ENCODE peak calls at places on chromosomes 4 and X, in five cellular contexts. Z is pancreas; I is KBM-7; U is CD4-positive, alpha-beta memory T cell; Q is NB4. D is an unnamed sample.

GRCh38 chr4:38109370-38109769 is 149.2 kb downstream of the PTTG2 start:
- DNase-seq in Z (no peak), I (no peak), U (no peak), Q (peak), D (no peak)

GRCh38 chrX:43560247-43560946 is 95.7 kb upstream of the MAOA start:
- DNase-seq in Z (no peak), I (no peak), U (no peak), Q (no peak), D (peak)

GRCh38 chrX:34624416-34624815 is 32.7 kb downstream of the TMEM47 start:
- DNase-seq in Z (no peak), I (no peak), U (no peak), Q (no peak), D (no peak)

GRCh38 chr4:7785017-7785416 is 154.6 kb downstream of the AFAP1 start:
- DNase-seq in Z (no peak), I (no peak), U (peak), Q (no peak), D (no peak)

GRCh38 chrX:116413273-116413672 is 23.1 kb upstream of the SLC6A14 start:
- DNase-seq in Z (no peak), I (no peak), U (no peak), Q (no peak), D (no peak)

GRCh38 chrX:107559506-107559905 is 68.8 kb upstream of the PRPS1 start:
- DNase-seq in Z (no peak), I (no peak), U (no peak), Q (no peak), D (no peak)

GRCh38 chrX:106802063-106802387 is 448 bp upstream of the TBC1D8B start:
- DNase-seq in Z (no peak), I (no peak), U (no peak), Q (no peak), D (peak)

GRCh38 chrX:44225667-44226066 is 117.8 kb downstream of the EFHC2 start:
- DNase-seq in Z (no peak), I (no peak), U (no peak), Q (no peak), D (no peak)

GRCh38 chr4:136927172-136927571 is 605.1 kb downstream of the PCDH18 start:
- DNase-seq in Z (no peak), I (no peak), U (no peak), Q (no peak), D (no peak)

GRCh38 chr4:56681849-56682175 is 716 bp upstream of the HOPX start:
- DNase-seq in Z (no peak), I (no peak), U (no peak), Q (no peak), D (no peak)

GRCh38 chrX:72306851-72307645 is 1.3 kb upstream of the CITED1 start:
- DNase-seq in Z (peak), I (peak), U (no peak), Q (peak), D (peak)

GRCh38 chrX:13165747-13166146 is 121.3 kb upstream of the FAM9C start:
- DNase-seq in Z (no peak), I (no peak), U (no peak), Q (no peak), D (peak)

GRCh38 chr4:126530996-126531585 is 1101.7 kb upstream of the INTU start:
- DNase-seq in Z (no peak), I (no peak), U (no peak), Q (no peak), D (no peak)

GRCh38 chr4:97493815-97494518 is 649.3 kb downstream of the STPG2 start:
- DNase-seq in Z (no peak), I (no peak), U (no peak), Q (no peak), D (no peak)

GRCh38 chr4:13907255-13907751 is 279.8 kb upstream of the BOD1L1 start:
- DNase-seq in Z (no peak), I (no peak), U (no peak), Q (no peak), D (peak)

GRCh38 chr4:36187723-36188333 is 56.5 kb downstream of the ARAP2 start:
- DNase-seq in Z (no peak), I (peak), U (no peak), Q (peak), D (peak)

GRCh38 chrX:50188859-50189258 is 11.9 kb downstream of the AKAP4 start:
- DNase-seq in Z (no peak), I (no peak), U (no peak), Q (no peak), D (no peak)

GRCh38 chrX:12949927-12950656 is 24.8 kb upstream of the TMSB4X start:
- DNase-seq in Z (no peak), I (peak), U (peak), Q (peak), D (peak)

GRCh38 chr4:137363496-137363895 is 168.8 kb downstream of the PCDH18 start:
- DNase-seq in Z (no peak), I (no peak), U (no peak), Q (no peak), D (no peak)

GRCh38 chrX:7446815-7447214 is 298.9 kb upstream of the PUDP start:
- DNase-seq in Z (no peak), I (no peak), U (no peak), Q (no peak), D (no peak)

GRCh38 chr4:156906325-156906724 is 65.3 kb downstream of the PDGFC start:
- DNase-seq in Z (no peak), I (no peak), U (no peak), Q (no peak), D (no peak)

GRCh38 chrX:65706041-65706828 is 38.8 kb downstream of the MSN start:
- DNase-seq in Z (no peak), I (no peak), U (peak), Q (peak), D (peak)

GRCh38 chr4:125849869-125850268 is 535.1 kb downstream of the FAT4 start:
- DNase-seq in Z (no peak), I (no peak), U (no peak), Q (no peak), D (no peak)

GRCh38 chr4:162149644-162150043 is 14.2 kb downstream of the FSTL5 start:
- DNase-seq in Z (no peak), I (no peak), U (no peak), Q (no peak), D (no peak)

GRCh38 chr4:5900844-5901243 is 8.0 kb upstream of the CRMP1 start:
- DNase-seq in Z (no peak), I (no peak), U (no peak), Q (no peak), D (no peak)

GRCh38 chr4:131609039-131609438 is 1540.1 kb upstream of the PCDH10 start:
- DNase-seq in Z (no peak), I (no peak), U (no peak), Q (no peak), D (no peak)

GRCh38 chr4:41538887-41539498 is 1.0 kb downstream of the LIMCH1 start:
- DNase-seq in Z (no peak), I (no peak), U (no peak), Q (no peak), D (no peak)

GRCh38 chr4:150262611-150263010 is 184.4 kb downstream of the DCLK2 start:
- DNase-seq in Z (no peak), I (no peak), U (no peak), Q (no peak), D (no peak)

GRCh38 chr4:8140915-8141314 is 17.7 kb downstream of the ABLIM2 start:
- DNase-seq in Z (no peak), I (no peak), U (no peak), Q (no peak), D (no peak)

GRCh38 chr4:148166132-148166531 is 276.1 kb downstream of the NR3C2 start:
- DNase-seq in Z (no peak), I (no peak), U (no peak), Q (no peak), D (no peak)

GRCh38 chrX:8455600-8455999 is 9.0 kb upstream of the VCX3B start:
- DNase-seq in Z (no peak), I (no peak), U (no peak), Q (no peak), D (peak)

GRCh38 chr4:120858776-120859175 is 63.8 kb downstream of the PRDM5 start:
- DNase-seq in Z (no peak), I (no peak), U (no peak), Q (no peak), D (no peak)

GRCh38 chr4:59094505-59094904 is 1984.3 kb upstream of the IGFBP7 start:
- DNase-seq in Z (no peak), I (no peak), U (no peak), Q (no peak), D (peak)

GRCh38 chr4:76584235-76585152 is 149.5 kb downstream of the SHROOM3 start:
- DNase-seq in Z (no peak), I (no peak), U (no peak), Q (no peak), D (peak)

GRCh38 chr4:4614925-4615678 is 73.3 kb upstream of the STX18 start:
- DNase-seq in Z (no peak), I (no peak), U (no peak), Q (no peak), D (no peak)

GRCh38 chr4:70842761-70843435 is 3.2 kb upstream of the GRSF1 start:
- DNase-seq in Z (no peak), I (no peak), U (no peak), Q (no peak), D (no peak)

GRCh38 chrX:106481341-106481740 is 130.4 kb upstream of the RADX start:
- DNase-seq in Z (no peak), I (peak), U (peak), Q (peak), D (peak)

D was measured in DMS53.